ENCODE peak calls at places on chromosomes 4 and X, in six cellular contexts. Y, T, X, W, U and F are unnamed samples.

GRCh38 chr4:155288999-155289398 is 80.6 kb downstream of the NPY2R start:
- DNase-seq in W (no peak), Y (no peak), U (no peak), X (no peak), T (no peak), F (no peak)

GRCh38 chr4:129804458-129804981 is 708.6 kb downstream of the C4orf33 start:
- DNase-seq in X (no peak), Y (no peak), W (no peak), U (no peak), T (no peak), F (no peak)

GRCh38 chr4:135917016-135917415 is 1615.3 kb downstream of the PCDH18 start:
- DNase-seq in X (no peak), T (no peak), Y (no peak), W (no peak), U (no peak), F (no peak)

GRCh38 chrX:143635915-143636314 is at the start of gene SLITRK4:
- DNase-seq in X (no peak), Y (no peak), T (no peak), U (no peak), W (no peak), F (no peak)

GRCh38 chrX:30593435-30594200 is 16.1 kb upstream of the TASL start:
- DNase-seq in U (peak), W (no peak), T (no peak), Y (peak), X (no peak), F (no peak)

GRCh38 chr4:140653718-140654515 is 85.2 kb upstream of the UCP1 start:
- DNase-seq in U (no peak), Y (no peak), W (no peak), T (no peak), X (no peak), F (no peak)

GRCh38 chr4:109588176-109588575 is 28.1 kb downstream of the MCUB start:
- DNase-seq in W (no peak), T (no peak), X (no peak), U (no peak), Y (no peak), F (no peak)

GRCh38 chr4:22091351-22091731 is 142.8 kb upstream of the KCNIP4 start:
- DNase-seq in W (no peak), Y (no peak), X (no peak), U (no peak), T (no peak), F (no peak)

GRCh38 chrX:103356897-103357296 is 591 bp downstream of the TCEAL9 start:
- DNase-seq in Y (no peak), U (peak), W (no peak), X (peak), T (no peak), F (no peak)

GRCh38 chr4:93764647-93765246 is 63.8 kb upstream of the ATOH1 start:
- DNase-seq in W (peak), T (peak), Y (peak), U (no peak), X (no peak), F (no peak)

GRCh38 chrX:25198891-25199290 is 183.1 kb upstream of the ARX start:
- DNase-seq in Y (no peak), X (no peak), U (no peak), T (no peak), W (no peak), F (no peak)

GRCh38 chr4:82517043-82517442 is 44.7 kb downstream of the TMEM150C start:
- DNase-seq in U (no peak), W (no peak), Y (no peak), T (no peak), X (no peak), F (no peak)

GRCh38 chrX:149630681-149631292 is 805 bp downstream of the TMEM185A start:
- DNase-seq in W (peak), T (peak), U (no peak), Y (peak), X (no peak), F (no peak)

GRCh38 chr4:80082693-80083092 is 9.7 kb upstream of the ANTXR2 start:
- DNase-seq in W (no peak), Y (no peak), X (no peak), U (no peak), T (peak), F (no peak)

GRCh38 chrX:108000751-108001150 is 18.6 kb upstream of the TEX13B start:
- DNase-seq in U (no peak), Y (no peak), W (no peak), X (no peak), T (no peak), F (no peak)

GRCh38 chrX:78075787-78076389 is 28.2 kb upstream of the PGK1 start:
- DNase-seq in U (no peak), X (no peak), T (no peak), Y (no peak), W (no peak), F (no peak)

GRCh38 chrX:30495468-30495867 is 82.1 kb downstream of the TASL start:
- DNase-seq in X (no peak), W (no peak), Y (no peak), U (no peak), T (no peak), F (no peak)

GRCh38 chr4:7384003-7384928 is 50.5 kb downstream of the PSAPL1 start:
- DNase-seq in Y (no peak), T (no peak), W (no peak), U (peak), X (peak), F (no peak)

GRCh38 chrX:6852121-6852520 is 295.4 kb upstream of the STS start:
- DNase-seq in Y (no peak), W (no peak), U (no peak), X (no peak), T (no peak), F (no peak)

GRCh38 chr4:32909722-32910121 is 2189.6 kb downstream of the PCDH7 start:
- DNase-seq in W (no peak), X (no peak), U (no peak), Y (no peak), T (no peak), F (no peak)

GRCh38 chrX:40897768-40898167 is 162.4 kb upstream of the MED14 start:
- DNase-seq in Y (no peak), U (no peak), W (no peak), X (no peak), T (no peak), F (no peak)

GRCh38 chr4:168612435-168613139 is 115.7 kb downstream of the PALLD start:
- DNase-seq in Y (no peak), W (no peak), T (no peak), X (no peak), U (no peak), F (no peak)

GRCh38 chrX:45774961-45775360 is 574.3 kb upstream of the DIPK2B start:
- DNase-seq in Y (no peak), U (no peak), W (no peak), T (no peak), X (no peak), F (no peak)

GRCh38 chr4:89539797-89540711 is 232.5 kb upstream of the GPRIN3 start:
- DNase-seq in W (no peak), X (no peak), T (no peak), U (no peak), Y (no peak), F (no peak)

GRCh38 chr4:153220709-153221367 is 16.6 kb downstream of the TRIM2 start:
- DNase-seq in U (no peak), T (no peak), Y (no peak), X (no peak), W (no peak), F (no peak)

GRCh38 chr4:31657859-31658258 is 937.7 kb downstream of the PCDH7 start:
- DNase-seq in X (no peak), U (no peak), W (no peak), Y (no peak), T (no peak), F (no peak)

GRCh38 chr4:83074086-83074704 is 39.2 kb downstream of the COPS4 start:
- DNase-seq in X (no peak), U (peak), T (peak), W (peak), Y (peak), F (no peak)

GRCh38 chr4:22391548-22391947 is 124.3 kb downstream of the ADGRA3 start:
- DNase-seq in T (no peak), X (no peak), Y (no peak), U (no peak), W (no peak), F (no peak)

GRCh38 chr4:17060230-17060629 is 161.8 kb upstream of the LDB2 start:
- DNase-seq in U (no peak), W (no peak), Y (no peak), T (no peak), X (no peak), F (no peak)

GRCh38 chrX:71950066-71950465 is 39.4 kb downstream of the NHSL2 start:
- DNase-seq in T (no peak), U (no peak), X (no peak), Y (no peak), W (no peak), F (no peak)

GRCh38 chr4:153344131-153345010 is at the start of gene MND1:
- DNase-seq in Y (peak), U (peak), X (peak), T (peak), W (peak), F (peak)

GRCh38 chr4:119303587-119304305 is 18.2 kb downstream of the FABP2 start:
- DNase-seq in Y (no peak), T (no peak), W (no peak), X (no peak), U (no peak), F (no peak)

GRCh38 chr4:21768349-21769310 is 179.9 kb downstream of the KCNIP4 start:
- DNase-seq in U (no peak), W (no peak), Y (peak), T (peak), X (no peak), F (no peak)

GRCh38 chr4:53716011-53716410 is 124.7 kb upstream of the LNX1 start:
- DNase-seq in T (no peak), X (no peak), U (no peak), W (no peak), Y (no peak), F (no peak)

GRCh38 chr4:99679204-99679603 is 21.6 kb upstream of the C4orf54 start:
- DNase-seq in T (no peak), U (no peak), W (no peak), Y (no peak), X (no peak), F (no peak)

GRCh38 chr4:11698846-11699590 is 270.3 kb upstream of the HS3ST1 start:
- DNase-seq in W (no peak), Y (no peak), X (no peak), U (no peak), T (no peak), F (no peak)

GRCh38 chr4:113907559-113907958 is 71.9 kb downstream of the ARSJ start:
- DNase-seq in X (no peak), W (no peak), Y (no peak), T (no peak), U (no peak), F (no peak)

GRCh38 chr4:113905301-113905700 is 74.1 kb downstream of the ARSJ start:
- DNase-seq in U (no peak), T (no peak), X (no peak), Y (no peak), W (no peak), F (no peak)

GRCh38 chr4:113908829-113909228 is 70.6 kb downstream of the ARSJ start:
- DNase-seq in Y (no peak), W (no peak), T (no peak), U (no peak), X (no peak), F (no peak)
- TF ChIP-seq CTCF in Y (peak), W (no peak), T (no peak), U (no peak), X (no peak), F (no peak)

GRCh38 chrX:74519870-74520269 is 94.6 kb downstream of the RLIM start:
- DNase-seq in W (no peak), U (no peak), X (no peak), T (no peak), Y (no peak), F (no peak)

GRCh38 chrX:74510401-74510800 is 89.1 kb downstream of the SLC16A2 start:
- DNase-seq in W (no peak), Y (no peak), X (no peak), U (no peak), T (no peak), F (no peak)

GRCh38 chrX:74511704-74512103 is 90.4 kb downstream of the SLC16A2 start:
- DNase-seq in U (no peak), X (no peak), Y (no peak), W (no peak), T (no peak), F (no peak)

GRCh38 chrX:74509989-74510388 is 88.7 kb downstream of the SLC16A2 start:
- DNase-seq in X (no peak), Y (no peak), T (no peak), W (no peak), U (no peak), F (no peak)

DNA sequence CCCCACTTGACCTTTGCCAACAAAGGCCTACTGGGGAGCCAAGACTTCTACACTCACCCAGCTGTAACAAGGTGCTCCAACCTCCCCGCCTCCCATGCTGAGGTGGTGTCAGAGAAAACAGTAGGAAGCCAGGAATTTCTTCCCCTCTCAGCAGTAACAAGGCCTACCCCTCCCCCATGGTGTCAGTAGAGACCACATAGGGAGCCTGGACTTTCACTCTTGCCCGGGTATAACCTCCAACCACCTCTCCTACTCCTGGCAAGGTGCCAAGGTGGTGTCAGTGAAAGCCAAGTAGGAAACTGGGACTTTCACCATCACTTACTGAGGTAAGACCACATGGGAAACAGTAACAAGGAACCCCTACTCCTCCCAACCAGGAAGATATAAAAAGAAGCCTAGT is 93.1 kb downstream of the SLC16A2 start:
- DNase-seq in Y (peak), U (no peak), T (no peak), W (no peak), X (no peak), F (no peak)
- TF ChIP-seq EP300 in Y (no peak), U (no peak), T (no peak), W (no peak), X (no peak), F (no peak)

GRCh38 chr4:118120120-118120760 is 86.0 kb downstream of the NDST3 start:
- DNase-seq in X (no peak), U (no peak), T (no peak), Y (no peak), W (no peak), F (no peak)

DNA sequence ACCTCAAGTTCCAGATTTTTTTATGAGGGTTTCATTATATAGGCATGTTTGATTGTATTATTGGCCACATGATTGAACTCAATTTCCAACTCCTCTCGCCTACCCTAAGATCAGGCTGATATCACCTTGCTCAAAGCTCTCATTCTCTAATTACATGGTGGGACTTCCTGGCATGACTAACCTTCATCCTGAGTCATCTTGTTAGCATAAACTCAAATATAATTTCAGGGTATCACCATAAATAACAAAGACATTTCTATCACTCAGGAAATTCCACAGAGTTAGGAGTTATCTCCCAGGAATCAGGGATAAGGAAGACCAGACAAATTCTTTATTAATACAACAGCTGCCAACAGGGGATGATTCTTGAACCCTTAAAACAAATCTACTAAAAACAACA is 90.7 kb downstream of the NDST3 start:
- DNase-seq in X (no peak), Y (no peak), T (no peak), U (no peak), W (no peak), F (no peak)
- H3K27ac ChIP-seq in X (no peak), Y (no peak), T (no peak), U (no peak), W (no peak), F (no peak)

GRCh38 chr4:23902203-23902602 is 12.4 kb upstream of the PPARGC1A start:
- DNase-seq in T (no peak), U (no peak), X (no peak), Y (no peak), W (no peak), F (no peak)
- TF ChIP-seq CTCF in T (no peak), U (no peak), X (no peak), Y (no peak), W (no peak), F (no peak)

GRCh38 chrX:2696698-2697215 is 5.7 kb downstream of the CD99 start:
- DNase-seq in W (no peak), X (no peak), Y (no peak), T (no peak), U (no peak), F (no peak)
- TF ChIP-seq EP300 in W (no peak), X (no peak), Y (no peak), T (no peak), U (no peak), F (no peak)

GRCh38 chrX:50971390-50971789 is 60.9 kb downstream of the BMP15 start:
- DNase-seq in X (no peak), U (no peak), Y (no peak), T (no peak), W (no peak), F (no peak)
- H3K27ac ChIP-seq in X (no peak), U (no peak), Y (no peak), T (no peak), W (no peak), F (no peak)

GRCh38 chrX:35726176-35726575 is 72.0 kb upstream of the MAGEB16 start:
- DNase-seq in T (no peak), X (no peak), U (no peak), Y (no peak), W (no peak), F (no peak)
- TF ChIP-seq CTCF in T (no peak), X (no peak), U (peak), Y (no peak), W (peak), F (no peak)